ENCODE peak calls at places on chromosomes 13 and 19, in ten cellular contexts. M, Q, L, S, I, H, Z, D, P and G are unnamed samples.

GRCh38 chr19:571127-571974 is 1.0 kb upstream of the BSG start:
- DNase-seq in M (peak; percentile 70), Q (no peak), L (peak; percentile 71), S (peak; percentile 51), I (no peak), H (peak; percentile 78), Z (no peak), D (peak; percentile 37), P (no peak), G (peak; percentile 72)

GRCh38 chr19:47681388-47681787 is 31.8 kb upstream of the EHD2 start:
- DNase-seq in M (no peak), Q (no peak), L (no peak), S (no peak), I (no peak), H (no peak), Z (no peak), D (no peak), P (no peak), G (no peak)

GRCh38 chr13:94568443-94568842 is 27.5 kb downstream of the TGDS start:
- DNase-seq in M (no peak), Q (no peak), L (no peak), S (no peak), I (no peak), H (no peak), Z (no peak), D (no peak), P (no peak), G (no peak)

GRCh38 chr13:43269037-43269476 is 245.7 kb downstream of the DNAJC15 start:
- DNase-seq in M (no peak), Q (peak; percentile 68), L (no peak), S (peak; percentile 99), I (no peak), H (no peak), Z (no peak), D (peak; percentile 60), P (no peak), G (peak; percentile 66)

GRCh38 chr13:98983182-98983581 is 5.3 kb upstream of the DOCK9 start:
- DNase-seq in M (no peak), Q (no peak), L (no peak), S (no peak), I (no peak), H (no peak), Z (no peak), D (no peak), P (no peak), G (no peak)

GRCh38 chr19:10800488-10800887 is 35.5 kb downstream of the TMED1 start:
- DNase-seq in M (no peak), Q (no peak), L (no peak), S (no peak), I (no peak), H (no peak), Z (peak; percentile 68), D (peak; percentile 32), P (no peak), G (no peak)

GRCh38 chr13:97588993-97589392 is 155.0 kb downstream of the RAP2A start:
- DNase-seq in M (no peak), Q (no peak), L (no peak), S (no peak), I (no peak), H (no peak), Z (no peak), D (no peak), P (no peak), G (no peak)

GRCh38 chr13:30766957-30767603 is 31.7 kb downstream of the ALOX5AP start:
- DNase-seq in M (no peak), Q (no peak), L (no peak), S (peak; percentile 20), I (no peak), H (no peak), Z (no peak), D (no peak), P (no peak), G (no peak)

GRCh38 chr19:359653-359925 is 15.0 kb upstream of the MIER2 start:
- DNase-seq in M (no peak), Q (no peak), L (no peak), S (no peak), I (no peak), H (no peak), Z (no peak), D (no peak), P (no peak), G (no peak)

GRCh38 chr19:8449830-8450229 is 5.1 kb downstream of the HNRNPM start:
- DNase-seq in M (no peak), Q (no peak), L (peak; percentile 13), S (no peak), I (no peak), H (no peak), Z (no peak), D (no peak), P (no peak), G (no peak)

GRCh38 chr13:108269601-108270328 is at the start of gene TNFSF13B:
- DNase-seq in M (peak; percentile 69), Q (no peak), L (peak; percentile 53), S (peak; percentile 11), I (no peak), H (peak; percentile 75), Z (peak; percentile 41), D (no peak), P (no peak), G (peak; percentile 50)

GRCh38 chr13:102642475-102642874 is 45.7 kb downstream of the TPP2 start:
- DNase-seq in M (peak; percentile 57), Q (peak; percentile 67), L (no peak), S (peak; percentile 31), I (no peak), H (no peak), Z (peak; percentile 34), D (no peak), P (no peak), G (no peak)

GRCh38 chr19:19749332-19750130 is 16.6 kb upstream of the ZNF14 start:
- DNase-seq in M (no peak), Q (peak; percentile 53), L (no peak), S (no peak), I (no peak), H (no peak), Z (no peak), D (no peak), P (no peak), G (no peak)
- H3K9me3 ChIP-seq in M (no peaks in the 10 kb centered on the region), Q (no peaks in the 10 kb centered on the region), L (no peaks in the 10 kb centered on the region), S (no peaks in the 10 kb centered on the region), I (no peaks in the 10 kb centered on the region), H (no peaks in the 10 kb centered on the region), Z (no peaks in the 10 kb centered on the region), D (no peaks in the 10 kb centered on the region), P (no peaks in the 10 kb centered on the region), G (no peaks in the 10 kb centered on the region)

DNA sequence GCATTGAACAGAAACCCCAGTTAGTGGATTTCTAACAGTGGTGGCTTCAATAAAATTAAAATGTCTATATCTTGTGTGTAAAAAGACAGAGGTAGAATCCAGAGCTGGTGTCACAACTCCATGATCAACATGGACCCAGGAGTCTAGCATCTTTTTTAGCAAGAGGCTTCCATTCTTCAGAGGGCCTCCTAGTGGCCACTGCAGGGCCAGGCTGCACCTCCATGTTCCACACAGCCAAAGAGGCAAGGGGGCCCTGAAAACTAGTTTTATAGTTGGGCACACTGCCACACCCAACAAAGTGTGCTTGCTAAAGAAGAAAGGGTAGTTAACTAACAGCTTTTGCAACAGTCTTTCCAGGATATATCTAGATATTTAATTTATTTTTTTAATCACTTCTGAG is 12.9 kb downstream of the N4BP2L1 start:
- DNase-seq in M (no peak), Q (no peak), L (peak; percentile 51), S (no peak), I (no peak), H (no peak), Z (no peak), D (no peak), P (no peak), G (no peak)
- TF ChIP-seq CTCF in M (peak; percentile 42), Q (no peak), L (peak; percentile 74), S (peak; percentile 54), I (no peak), H (no peak), Z (no peak), D (no peak), P (no peak), G (no peak)

GRCh38 chr19:1584500-1585242 is 8.0 kb downstream of the MBD3 start:
- DNase-seq in M (no peak), Q (no peak), L (no peak), S (no peak), I (no peak), H (no peak), Z (no peak), D (no peak), P (no peak), G (no peak)

GRCh38 chr19:1587872-1588271 is 4.8 kb downstream of the MBD3 start:
- DNase-seq in M (no peak), Q (no peak), L (no peak), S (no peak), I (no peak), H (no peak), Z (no peak), D (no peak), P (no peak), G (no peak)

GRCh38 chr19:1582201-1582600 is 10.5 kb downstream of the MBD3 start:
- DNase-seq in M (no peak), Q (no peak), L (no peak), S (no peak), I (no peak), H (no peak), Z (no peak), D (no peak), P (no peak), G (no peak)

GRCh38 chr19:1580957-1581356 is 11.7 kb downstream of the MBD3 start:
- DNase-seq in M (no peak), Q (no peak), L (no peak), S (no peak), I (no peak), H (no peak), Z (no peak), D (no peak), P (no peak), G (no peak)

GRCh38 chr19:1585243-1585580 is 7.5 kb downstream of the MBD3 start:
- DNase-seq in M (no peak), Q (no peak), L (no peak), S (no peak), I (no peak), H (no peak), Z (no peak), D (no peak), P (no peak), G (no peak)
- H3K36me3 ChIP-seq in M (peaks cover 47% of the 10 kb centered on the region), Q (peaks cover 40% of the 10 kb centered on the region), L (no peaks in the 10 kb centered on the region), S (peaks cover 28% of the 10 kb centered on the region), I (no peaks in the 10 kb centered on the region), H (no peaks in the 10 kb centered on the region), Z (no peaks in the 10 kb centered on the region), D (no peaks in the 10 kb centered on the region), P (peaks cover 23% of the 10 kb centered on the region), G (peaks cover 41% of the 10 kb centered on the region)

DNA sequence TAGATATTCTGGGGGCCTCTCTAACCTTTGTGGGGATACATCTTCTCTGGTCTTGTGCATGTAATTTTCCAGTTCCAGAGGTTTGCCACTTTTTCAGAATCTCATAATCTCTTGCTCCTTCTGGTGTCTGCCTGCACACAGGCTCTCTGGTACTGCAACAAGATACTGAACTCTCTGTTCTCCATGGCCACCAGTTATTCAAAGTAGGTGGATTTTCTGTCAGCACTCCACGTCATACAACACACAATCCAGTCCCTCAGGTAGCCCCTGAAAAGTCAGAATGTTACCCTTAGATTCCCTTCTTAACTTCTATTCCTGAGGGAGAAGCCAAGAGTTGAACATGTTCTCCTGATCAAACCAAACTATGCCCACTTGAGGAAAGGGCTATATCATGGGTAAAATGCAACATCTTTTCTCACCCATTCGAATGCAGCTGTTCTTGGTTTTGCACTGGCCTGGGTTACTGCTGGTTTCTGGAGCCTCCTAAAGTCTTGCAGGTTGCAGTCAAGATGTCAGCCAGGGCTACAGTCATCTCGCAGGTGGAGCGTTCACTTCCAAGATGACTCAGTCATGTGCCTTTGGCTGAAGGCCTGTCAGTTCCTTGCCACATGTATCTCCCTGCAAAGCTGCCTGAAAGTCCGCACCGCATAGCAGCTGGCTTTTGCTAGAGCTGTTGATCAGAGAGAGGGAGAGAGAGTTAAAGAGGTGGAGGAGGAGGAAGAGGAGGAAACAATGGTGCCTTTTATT is 57.7 kb upstream of the TUBA3C start:
- DNase-seq in M (no peak), Q (no peak), L (no peak), S (no peak), I (no peak), H (no peak), Z (no peak), D (no peak), P (no peak), G (no peak)
- H3K9me3 ChIP-seq in M (no peaks in the 10 kb centered on the region), Q (no peaks in the 10 kb centered on the region), L (peaks cover 33% of the 10 kb centered on the region), S (no peaks in the 10 kb centered on the region), I (no peaks in the 10 kb centered on the region), H (peaks cover 44% of the 10 kb centered on the region), Z (no peaks in the 10 kb centered on the region), D (no peaks in the 10 kb centered on the region), P (no peaks in the 10 kb centered on the region), G (peaks cover 4% of the 10 kb centered on the region)